ENCODE peak calls at places on chromosomes 3 and 15, in eight cellular contexts. K is CD8-positive, alpha-beta memory T cell; B is stomach; A is CD8-positive, alpha-beta T cell; U is RWPE2; S is adrenal gland; R is H1; O is right cardiac atrium. V is an unnamed sample.

GRCh38 chr3:10509325-10509724 is 3.9 kb upstream of the ATP2B2 start:
- DNase-seq in K (no peak), B (no peak), A (no peak), U (no peak), S (no peak), R (no peak), O (no peak), V (no peak)

GRCh38 chr3:64473476-64473875 is 214.3 kb downstream of the ADAMTS9 start:
- DNase-seq in K (no peak), B (no peak), A (no peak), U (no peak), S (no peak), R (no peak), O (no peak), V (no peak)

GRCh38 chr3:56303508-56303907 is 164.8 kb downstream of the ERC2 start:
- DNase-seq in K (no peak), B (no peak), A (no peak), U (no peak), S (peak; percentile 4), R (peak; percentile 61), O (peak; percentile 47), V (no peak)

GRCh38 chr15:38687340-38687739 is 122.7 kb upstream of the RASGRP1 start:
- DNase-seq in K (no peak), B (no peak), A (no peak), U (no peak), S (no peak), R (no peak), O (no peak), V (no peak)

GRCh38 chr3:194606941-194607340 is 26.3 kb downstream of the TMEM44 start:
- DNase-seq in K (no peak), B (no peak), A (no peak), U (no peak), S (no peak), R (no peak), O (no peak), V (no peak)

GRCh38 chr3:98690876-98691275 is 72.3 kb upstream of the ST3GAL6 start:
- DNase-seq in K (no peak), B (no peak), A (no peak), U (no peak), S (no peak), R (no peak), O (no peak), V (no peak)

GRCh38 chr15:29962404-29962803 is 120.4 kb upstream of the GOLGA8J start:
- DNase-seq in K (no peak), B (no peak), A (no peak), U (no peak), S (no peak), R (no peak), O (no peak), V (no peak)

GRCh38 chr15:67884514-67885225 is 44.8 kb upstream of the RNU6-1 start:
- DNase-seq in K (peak; percentile 6), B (peak; percentile 89), A (peak; percentile 17), U (peak; percentile 91), S (peak; percentile 84), R (peak; percentile 81), O (peak; percentile 94), V (peak; percentile 95)

GRCh38 chr15:70410371-70410975 is 312.8 kb upstream of the TLE3 start:
- DNase-seq in K (no peak), B (no peak), A (no peak), U (no peak), S (no peak), R (no peak), O (no peak), V (no peak)

GRCh38 chr3:176554791-176555330 is 642.4 kb downstream of the TBL1XR1 start:
- DNase-seq in K (no peak), B (no peak), A (no peak), U (no peak), S (no peak), R (no peak), O (no peak), V (no peak)

GRCh38 chr15:98861188-98861587 is 146.4 kb downstream of the PGPEP1L start:
- DNase-seq in K (no peak), B (no peak), A (no peak), U (no peak), S (no peak), R (no peak), O (no peak), V (no peak)

GRCh38 chr15:45023659-45024320 is 795 bp downstream of the SORD start:
- DNase-seq in K (no peak), B (no peak), A (no peak), U (no peak), S (peak; percentile 34), R (no peak), O (no peak), V (no peak)

GRCh38 chr3:17840651-17841050 is 98.2 kb upstream of the TBC1D5 start:
- DNase-seq in K (no peak), B (no peak), A (no peak), U (no peak), S (no peak), R (no peak), O (no peak), V (no peak)

DNA sequence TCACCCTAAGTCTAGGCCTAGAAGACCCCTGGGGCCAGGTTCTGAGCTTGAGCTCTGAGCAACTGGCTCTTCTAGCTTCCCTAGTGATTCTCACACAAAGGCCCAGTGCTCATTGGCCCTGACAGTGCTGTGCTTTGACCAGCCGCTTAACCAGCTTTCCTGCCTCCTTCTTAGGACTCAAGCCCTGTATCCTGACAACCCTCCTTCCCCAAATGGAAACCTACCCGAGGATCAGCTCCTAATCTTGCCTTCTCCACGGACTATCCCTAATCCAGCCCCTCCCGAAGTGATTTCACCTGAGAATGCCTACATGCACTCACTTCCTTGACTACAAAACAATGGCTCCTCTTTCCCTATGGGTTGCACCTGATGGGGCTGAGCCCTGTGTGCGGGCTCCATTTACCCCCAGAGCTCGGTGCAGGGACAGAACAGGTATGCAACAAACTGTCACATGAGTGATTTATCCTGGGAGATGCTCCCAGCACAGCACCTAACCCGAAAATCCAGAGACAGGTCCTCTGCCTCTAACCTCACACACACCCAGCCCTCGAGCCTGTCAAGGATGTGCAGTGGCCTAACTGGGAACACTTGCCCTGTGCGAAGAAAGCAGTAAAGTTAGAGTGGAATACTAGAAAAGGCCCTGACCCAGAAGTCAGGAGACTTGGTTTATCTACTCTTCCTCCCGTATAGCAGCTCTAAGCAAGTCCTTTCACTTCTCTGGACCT is 2.3 kb downstream of the MEGF11 start:
- DNase-seq in K (no peak), B (no peak), A (no peak), U (no peak), S (no peak), R (peak; percentile 63), O (no peak), V (no peak)
- H3K4me3 ChIP-seq in K (no peak overlapping the region), B (no peak overlapping the region), A (no peak overlapping the region), U (no peak overlapping the region), S (no peak overlapping the region), R (peak overlapping the region; percentile 27), O (no peak overlapping the region), V (no peak overlapping the region)

GRCh38 chr15:95713315-95713714 is 617.2 kb upstream of the NR2F2 start:
- DNase-seq in K (no peak), B (no peak), A (no peak), U (no peak), S (no peak), R (no peak), O (no peak), V (no peak)
- H3K9me3 ChIP-seq in K (no peaks in the 10 kb centered on the region), B (no peaks in the 10 kb centered on the region), A (no peaks in the 10 kb centered on the region), U (no peaks in the 10 kb centered on the region), S (no peaks in the 10 kb centered on the region), R (no peaks in the 10 kb centered on the region), O (no peaks in the 10 kb centered on the region), V (no peaks in the 10 kb centered on the region)

DNA sequence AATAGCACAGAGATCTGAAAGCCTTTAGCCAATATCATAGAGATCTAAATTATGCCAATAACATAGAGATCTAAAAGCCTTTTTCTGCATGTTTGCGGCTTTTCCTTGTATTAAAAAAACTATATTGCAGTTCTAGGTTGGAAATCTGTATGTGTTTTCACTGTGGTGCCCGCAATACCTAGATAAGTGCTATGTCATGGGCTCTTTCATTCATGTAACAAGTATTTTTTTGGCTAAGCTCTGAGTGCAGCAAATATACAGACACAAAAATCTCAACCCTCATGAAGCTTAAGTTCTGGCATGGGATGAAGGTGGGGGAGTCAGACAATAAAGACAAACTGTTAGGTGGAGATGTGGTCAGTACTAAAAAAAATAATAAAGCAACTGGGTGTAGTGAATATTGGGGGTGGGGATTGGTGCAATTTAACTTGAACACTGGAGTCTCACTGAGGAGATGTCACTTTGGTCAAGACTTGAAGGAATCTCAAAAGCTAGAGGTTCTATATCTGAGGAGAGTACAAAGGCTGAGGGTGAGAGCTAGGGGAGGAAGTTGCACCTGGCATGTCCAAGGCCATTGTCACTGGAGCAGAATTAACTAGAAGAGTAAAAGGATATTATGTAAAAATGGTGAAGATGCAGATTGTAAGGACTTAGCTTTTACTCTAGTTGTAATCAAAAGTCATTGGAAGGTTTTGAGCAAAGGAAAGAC is 978 bp downstream of the BUB1B start:
- DNase-seq in K (no peak), B (no peak), A (no peak), U (no peak), S (no peak), R (no peak), O (no peak), V (no peak)
- H3K4me3 ChIP-seq in K (peak overlapping the region; percentile 65), B (peak overlapping the region; percentile 75), A (no peak overlapping the region), U (peak overlapping the region; percentile 74), S (no peak overlapping the region), R (peak overlapping the region; percentile 97), O (peak overlapping the region; percentile 42), V (no peak overlapping the region)

GRCh38 chr3:76566904-76567303 is 473.0 kb upstream of the ROBO2 start:
- DNase-seq in K (no peak), B (no peak), A (no peak), U (no peak), S (no peak), R (no peak), O (no peak), V (no peak)

GRCh38 chr3:76561494-76562242 is 478.2 kb upstream of the ROBO2 start:
- DNase-seq in K (no peak), B (no peak), A (no peak), U (no peak), S (no peak), R (no peak), O (no peak), V (no peak)

GRCh38 chr3:76570436-76571057 is 469.4 kb upstream of the ROBO2 start:
- DNase-seq in K (no peak), B (no peak), A (no peak), U (no peak), S (no peak), R (no peak), O (no peak), V (no peak)

GRCh38 chr3:76566211-76566534 is 473.7 kb upstream of the ROBO2 start:
- DNase-seq in K (no peak), B (no peak), A (no peak), U (no peak), S (no peak), R (no peak), O (no peak), V (no peak)

DNA sequence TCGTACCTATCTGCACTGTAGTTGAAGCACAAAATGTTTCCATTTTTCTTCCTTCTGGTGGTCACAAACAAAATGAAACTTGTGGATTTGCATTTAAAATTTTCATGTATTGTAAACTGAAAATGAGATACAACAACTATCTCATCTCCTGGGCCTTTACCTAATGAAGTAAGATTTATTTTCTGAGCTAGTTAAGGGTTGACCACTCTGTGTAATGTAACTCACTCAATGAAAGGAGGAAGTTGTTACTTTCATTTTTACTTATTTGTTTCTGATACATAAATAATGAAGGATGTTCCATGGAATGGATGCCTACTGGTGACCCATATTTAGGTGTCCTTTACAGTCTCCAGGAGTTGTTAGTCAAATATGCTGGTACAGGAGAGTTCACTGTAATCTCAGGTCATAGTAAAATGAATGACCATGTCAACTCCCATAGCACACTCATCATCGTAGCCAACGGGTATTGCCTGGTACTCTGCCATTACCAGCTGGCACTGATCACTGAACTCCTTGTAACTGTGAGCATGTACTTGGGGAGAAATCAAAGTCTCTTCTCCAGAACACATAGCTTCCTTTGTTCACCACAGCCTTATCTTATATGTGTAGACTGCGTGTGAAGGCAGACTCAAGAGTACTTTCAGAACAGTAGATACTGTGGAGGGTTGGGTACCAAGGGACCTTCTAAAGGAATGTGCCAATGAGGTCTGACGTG is 474.2 kb upstream of the ROBO2 start:
- DNase-seq in K (no peak), B (no peak), A (no peak), U (no peak), S (no peak), R (no peak), O (peak; percentile 47), V (no peak)
- H3K9me3 ChIP-seq in K (no peaks in the 10 kb centered on the region), B (no peaks in the 10 kb centered on the region), A (no peaks in the 10 kb centered on the region), U (no peaks in the 10 kb centered on the region), S (no peaks in the 10 kb centered on the region), R (no peaks in the 10 kb centered on the region), O (no peaks in the 10 kb centered on the region), V (no peaks in the 10 kb centered on the region)

V was measured in mucosa of descending colon.